ENCODE peak calls at places on chromosomes 1 and 21, in five cellular contexts. P is caudate nucleus; Q is activated naive CD4-positive, alpha-beta T cell treated with Interleukin-2 at 50 U/mL for 16 hours; I is amygdala; G is natural killer cell treated with Interleukin-12 subunit alpha and Interleukin-12 subunit beta and Interleukin-15 and Interleukin-18, amount 100 ng/mL, for 72 hours. B is an unnamed sample.

GRCh38 chr1:34612091-34612631 is 142.7 kb upstream of the GJB5 start:
- DNase-seq in P (no peak), Q (no peak), I (no peak), G (no peak), B (no peak)

GRCh38 chr1:176225911-176226310 is 18.8 kb upstream of the COP1 start:
- DNase-seq in P (no peak), Q (no peak), I (no peak), G (no peak), B (no peak)

GRCh38 chr1:35810096-35810860 is 2.5 kb downstream of the AGO4 start:
- DNase-seq in P (peak; percentile 11), Q (no peak), I (no peak), G (no peak), B (no peak)

GRCh38 chr1:235486321-235486720 is 17.9 kb downstream of the B3GALNT2 start:
- DNase-seq in P (no peak), Q (no peak), I (no peak), G (no peak), B (no peak)

GRCh38 chr1:8394456-8395321 is 76.8 kb downstream of the SLC45A1 start:
- DNase-seq in P (no peak), Q (peak; percentile 64), I (no peak), G (no peak), B (no peak)

GRCh38 chr1:198830397-198830796 is 191.6 kb downstream of the PTPRC start:
- DNase-seq in P (no peak), Q (no peak), I (no peak), G (no peak), B (no peak)

GRCh38 chr1:61420909-61421835 is 303.8 kb downstream of the TM2D1 start:
- DNase-seq in P (no peak), Q (no peak), I (no peak), G (no peak), B (no peak)

GRCh38 chr1:200409203-200409760 is 554 bp downstream of the ZNF281 start:
- DNase-seq in P (peak; percentile 63), Q (peak; percentile 48), I (peak; percentile 6), G (peak; percentile 62), B (no peak)

GRCh38 chr1:25641931-25642611 is 25.5 kb downstream of the MAN1C1 start:
- DNase-seq in P (no peak), Q (peak; percentile 12), I (no peak), G (no peak), B (no peak)

GRCh38 chr21:31732891-31733520 is 1.1 kb upstream of the SCAF4 start:
- DNase-seq in P (peak; percentile 18), Q (peak; percentile 28), I (no peak), G (no peak), B (no peak)

GRCh38 chr21:38506606-38507331 is 8.5 kb upstream of the ERG start:
- DNase-seq in P (no peak), Q (no peak), I (no peak), G (no peak), B (no peak)